ENCODE peak calls at places on chromosome 16, in seven cellular contexts. Z is transverse colon, U is A549, D is sigmoid colon, T is ovary, Q is SK-N-SH, V is tibial nerve. E is an unnamed sample.

GRCh38 chr16:35182043-35182677 is 1722.7 kb downstream of the TP53TG3F start:
- DNase-seq in V (no peak), Z (no peak), D (no peak), U (no peak), T (no peak), Q (no peak), E (no peak)

GRCh38 chr16:12583237-12583897 is 220.3 kb downstream of the CPPED1 start:
- DNase-seq in T (no peak), V (no peak), U (no peak), Q (no peak), D (peak; percentile 18), Z (no peak), E (no peak)

GRCh38 chr16:23235176-23235575 is 52.6 kb downstream of the SCNN1G start:
- DNase-seq in T (no peak), Z (no peak), V (no peak), D (no peak), Q (no peak), U (no peak), E (no peak)

GRCh38 chr16:46970089-46970488 is 3.4 kb downstream of the DNAJA2 start:
- DNase-seq in V (no peak), Z (no peak), U (no peak), T (peak; percentile 25), Q (no peak), D (no peak), E (peak; percentile 31)

GRCh38 chr16:9099131-9099625 is 7.7 kb downstream of the HAPSTR1 start:
- DNase-seq in Z (no peak), Q (no peak), D (no peak), T (no peak), U (no peak), V (no peak), E (peak; percentile 32)

GRCh38 chr16:73268311-73268997 is 220.5 kb upstream of the ZFHX3 start:
- DNase-seq in T (no peak), Q (peak; percentile 46), U (peak; percentile 11), Z (no peak), D (no peak), V (no peak), E (no peak)

GRCh38 chr16:50598936-50599361 is 50.8 kb downstream of the NKD1 start:
- DNase-seq in U (no peak), V (no peak), Z (no peak), T (no peak), D (no peak), Q (no peak), E (no peak)

GRCh38 chr16:59880626-59881025 is 1146.5 kb upstream of the GOT2 start:
- DNase-seq in U (no peak), D (no peak), T (no peak), Z (no peak), Q (no peak), V (no peak), E (no peak)

GRCh38 chr16:4215106-4215505 is 26.8 kb downstream of the SRL start:
- DNase-seq in V (no peak), Z (no peak), U (no peak), Q (no peak), T (no peak), D (no peak), E (no peak)

GRCh38 chr16:16033208-16033717 is 83.8 kb downstream of the ABCC1 start:
- DNase-seq in D (no peak), T (no peak), Q (no peak), V (no peak), U (no peak), Z (no peak), E (no peak)

GRCh38 chr16:89024546-89024945 is 47.5 kb upstream of the CBFA2T3 start:
- DNase-seq in U (no peak), V (no peak), Z (no peak), D (no peak), Q (no peak), T (peak; percentile 3), E (no peak)

GRCh38 chr16:49639739-49640388 is 216.0 kb downstream of the ZNF423 start:
- DNase-seq in T (peak; percentile 85), D (no peak), U (no peak), Z (no peak), Q (peak; percentile 81), V (no peak), E (no peak)

GRCh38 chr16:51524555-51525373 is 373.7 kb upstream of the SALL1 start:
- DNase-seq in T (no peak), U (peak; percentile 59), V (no peak), Q (no peak), Z (no peak), D (no peak), E (no peak)

GRCh38 chr16:515175-515962 is 12.1 kb upstream of the CAPN15 start:
- DNase-seq in T (no peak), Q (no peak), V (no peak), U (no peak), Z (no peak), D (no peak), E (no peak)

GRCh38 chr16:69064164-69064563 is 41.3 kb upstream of the HAS3 start:
- DNase-seq in U (peak; percentile 63), D (no peak), T (no peak), Q (no peak), V (no peak), Z (no peak), E (no peak)

GRCh38 chr16:74296120-74296464 is 522 bp upstream of the PSMD7 start:
- DNase-seq in T (no peak), Q (no peak), U (no peak), Z (no peak), V (no peak), D (no peak), E (no peak)

GRCh38 chr16:85125570-85126382 is 13.5 kb upstream of the CIBAR2 start:
- DNase-seq in Q (no peak), D (no peak), Z (no peak), V (no peak), U (no peak), T (no peak), E (no peak)

GRCh38 chr16:90077757-90078593 is 844 bp upstream of the PRDM7 start:
- DNase-seq in D (no peak), U (peak; percentile 55), Q (peak; percentile 14), T (no peak), V (no peak), Z (peak; percentile 34), E (no peak)

GRCh38 chr16:67449328-67449727 is 18.4 kb downstream of the HSD11B2 start:
- DNase-seq in T (no peak), Q (no peak), U (no peak), Z (no peak), D (no peak), V (no peak), E (no peak)

GRCh38 chr16:89823087-89823823 is 5.0 kb upstream of the SPIRE2 start:
- DNase-seq in U (no peak), D (no peak), Z (no peak), V (no peak), Q (no peak), T (no peak), E (no peak)

GRCh38 chr16:12646490-12647274 is 157.0 kb downstream of the CPPED1 start:
- DNase-seq in Q (peak; percentile 25), D (no peak), U (peak; percentile 45), T (no peak), V (peak; percentile 26), Z (no peak), E (peak; percentile 63)

GRCh38 chr16:69466547-69466946 is 42.1 kb downstream of the CYB5B start:
- DNase-seq in U (no peak), V (no peak), T (no peak), D (no peak), Q (no peak), Z (no peak), E (no peak)

GRCh38 chr16:4172070-4172469 is 55.8 kb upstream of the ADCY9 start:
- DNase-seq in Z (no peak), D (no peak), U (no peak), T (no peak), Q (no peak), V (no peak), E (no peak)

GRCh38 chr16:17467923-17468540 is 2.7 kb downstream of the XYLT1 start:
- DNase-seq in U (peak; percentile 29), Q (peak; percentile 80), Z (peak; percentile 80), T (peak; percentile 77), D (peak; percentile 94), V (peak; percentile 47), E (peak; percentile 67)

GRCh38 chr16:89093602-89094251 is at the start of gene ACSF3:
- DNase-seq in D (peak; percentile 76), V (peak; percentile 36), T (peak; percentile 68), Q (peak; percentile 95), Z (peak; percentile 65), U (peak; percentile 60), E (peak; percentile 72)

GRCh38 chr16:28193530-28194423 is 18.0 kb downstream of the XPO6 start:
- DNase-seq in T (no peak), Q (no peak), U (peak; percentile 59), V (no peak), Z (no peak), D (no peak), E (no peak)

GRCh38 chr16:20997147-20997546 is 96.6 kb downstream of the LYRM1 start:
- DNase-seq in Z (no peak), T (no peak), Q (no peak), V (no peak), U (no peak), D (no peak), E (no peak)

GRCh38 chr16:27890866-27891265 is 172.6 kb downstream of the GSG1L start:
- DNase-seq in T (no peak), V (no peak), U (no peak), D (no peak), Q (no peak), Z (no peak), E (no peak)

GRCh38 chr16:55825115-55825728 is 7.7 kb downstream of the CES1 start:
- DNase-seq in U (no peak), D (no peak), Z (no peak), T (no peak), V (no peak), Q (no peak), E (no peak)
- TF ChIP-seq CTCF in U (no peak), D (no peak), Z (no peak), T (no peak), V (no peak), Q (no peak), E (no peak)

GRCh38 chr16:78462261-78463208 is 363.1 kb downstream of the WWOX start:
- DNase-seq in T (no peak), V (no peak), U (no peak), Z (peak; percentile 19), D (no peak), Q (no peak), E (no peak)
- TF ChIP-seq EP300 in T (no peak), V (no peak), U (no peak), Z (no peak), D (no peak), Q (no peak), E (no peak)

GRCh38 chr16:70715113-70715711 is 29.4 kb upstream of the MTSS2 start:
- DNase-seq in Z (peak; percentile 70), U (peak; percentile 87), D (peak; percentile 98), Q (peak; percentile 87), V (peak; percentile 42), T (peak; percentile 89), E (peak; percentile 41)
- TF ChIP-seq CTCF in Z (no peak), U (no peak), D (no peak), Q (peak; percentile 41), V (no peak), T (no peak), E (no peak)

GRCh38 chr16:2524339-2524938 is 4.3 kb downstream of the AMDHD2 start:
- DNase-seq in Z (no peak), T (peak; percentile 10), Q (no peak), D (no peak), V (no peak), U (no peak), E (no peak)
- TF ChIP-seq EP300 in Z (no peak), T (no peak), Q (no peak), D (no peak), V (no peak), U (no peak), E (no peak)

E was measured in stomach.